ENCODE peak calls at places on chromosomes 12 and 14, in seven cellular contexts. U is naive thymus-derived CD8-positive, alpha-beta T cell; A is GM03348; O is HFFc6; M is ovary; X is astrocyte; E is CD8-positive, alpha-beta T cell. T is an unnamed sample.

GRCh38 chr12:20917819-20918218 is 107.3 kb downstream of the SLCO1B3 start:
- DNase-seq in U (no peak), A (no peak), O (no peak), M (no peak), X (no peak), E (no peak), T (no peak)

GRCh38 chr14:36506732-36507614 is 13.1 kb downstream of the NKX2-1 start:
- DNase-seq in U (no peak), A (no peak), O (no peak), M (no peak), X (no peak), E (no peak), T (no peak)

GRCh38 chr14:91417134-91417982 is at the start of gene CCDC88C:
- DNase-seq in U (peak), A (peak), O (no peak), M (peak), X (no peak), E (peak), T (peak)

GRCh38 chr14:61280092-61280525 is 1.0 kb downstream of the TMEM30B start:
- DNase-seq in U (peak), A (no peak), O (no peak), M (no peak), X (no peak), E (no peak), T (no peak)

GRCh38 chr14:103097994-103098957 is 3.8 kb downstream of the EXOC3L4 start:
- DNase-seq in U (no peak), A (no peak), O (no peak), M (no peak), X (no peak), E (no peak), T (no peak)

GRCh38 chr14:71478542-71478941 is 453.7 kb upstream of the RGS6 start:
- DNase-seq in U (no peak), A (peak), O (no peak), M (no peak), X (peak), E (no peak), T (no peak)

GRCh38 chr12:111154180-111154579 is 214.7 kb downstream of the PHETA1 start:
- DNase-seq in U (no peak), A (no peak), O (no peak), M (no peak), X (no peak), E (no peak), T (no peak)

GRCh38 chr14:72186461-72187035 is 254.3 kb downstream of the RGS6 start:
- DNase-seq in U (no peak), A (no peak), O (no peak), M (no peak), X (no peak), E (no peak), T (no peak)

GRCh38 chr12:66066071-66066928 is 64.2 kb downstream of the LLPH start:
- DNase-seq in U (peak), A (no peak), O (no peak), M (no peak), X (peak), E (no peak), T (no peak)

GRCh38 chr12:111454716-111455447 is 49.2 kb downstream of the SH2B3 start:
- DNase-seq in U (no peak), A (no peak), O (no peak), M (no peak), X (no peak), E (no peak), T (no peak)